ENCODE peak calls at places on chromosomes 3 and 15, in eight cellular contexts. M is CD8-positive, alpha-beta T cell; O is hepatocyte; B is CD8-positive, alpha-beta memory T cell; A is heart right ventricle; U is fibroblast of mammary gland; Z is trophoblast cell; E is GM23248. Y is an unnamed sample.

GRCh38 chr15:64348455-64348854 is 7.5 kb downstream of the CSNK1G1 start:
- DNase-seq in A (no peak), M (no peak), E (peak; percentile 43), U (peak; percentile 35), B (no peak), Z (no peak), O (no peak), Y (peak; percentile 54)

GRCh38 chr3:23580337-23580736 is 225.4 kb upstream of the UBE2E1 start:
- DNase-seq in U (peak; percentile 82), O (no peak), A (no peak), B (no peak), M (no peak), E (peak; percentile 66), Z (peak; percentile 84), Y (peak; percentile 90)

GRCh38 chr15:70259030-70259424 is 161.3 kb upstream of the TLE3 start:
- DNase-seq in U (peak; percentile 59), A (peak; percentile 69), O (peak; percentile 85), M (peak; percentile 79), B (peak; percentile 58), Z (peak; percentile 72), E (peak; percentile 62), Y (peak; percentile 52)

GRCh38 chr3:110526732-110527727 is 544.6 kb upstream of the NECTIN3 start:
- DNase-seq in M (no peak), U (peak; percentile 94), O (peak; percentile 69), A (no peak), Z (peak; percentile 63), E (peak; percentile 94), B (no peak), Y (peak; percentile 94)

GRCh38 chr15:83709246-83709645 is 55.3 kb downstream of the ADAMTSL3 start:
- DNase-seq in U (peak; percentile 57), Z (no peak), A (no peak), B (no peak), O (no peak), M (no peak), E (peak; percentile 44), Y (no peak)

GRCh38 chr3:71693641-71694040 is 31.6 kb downstream of the EIF4E3 start:
- DNase-seq in B (no peak), O (peak; percentile 18), A (no peak), Z (no peak), U (no peak), M (no peak), E (no peak), Y (peak; percentile 24)

GRCh38 chr3:113354307-113354706 is 87.0 kb downstream of the CFAP44 start:
- DNase-seq in E (peak; percentile 41), O (no peak), A (no peak), M (no peak), B (no peak), Z (no peak), U (peak; percentile 56), Y (no peak)

GRCh38 chr3:123447749-123448502 is 964 bp downstream of the ADCY5 start:
- DNase-seq in M (no peak), A (no peak), B (peak; percentile 26), E (peak; percentile 32), O (peak; percentile 74), U (no peak), Z (peak; percentile 40), Y (no peak)

GRCh38 chr15:89087066-89087829 is 1.0 kb upstream of the ABHD2 start:
- DNase-seq in U (no peak), O (no peak), E (no peak), A (peak; percentile 41), B (no peak), Z (no peak), M (no peak), Y (no peak)

GRCh38 chr3:73480187-73480672 is 144.5 kb downstream of the PDZRN3 start:
- DNase-seq in U (peak; percentile 49), A (no peak), M (no peak), O (no peak), B (no peak), E (peak; percentile 58), Z (peak; percentile 93), Y (no peak)

GRCh38 chr3:172332256-172333041 is 115.8 kb downstream of the GHSR start:
- DNase-seq in E (peak; percentile 70), B (peak; percentile 27), O (peak; percentile 76), U (peak; percentile 66), A (peak; percentile 75), Z (peak; percentile 81), M (peak; percentile 71), Y (peak; percentile 70)

GRCh38 chr3:126315083-126315658 is 42.0 kb downstream of the KLF15 start:
- DNase-seq in M (no peak), A (no peak), O (no peak), U (no peak), B (no peak), Z (no peak), E (no peak), Y (no peak)

DNA sequence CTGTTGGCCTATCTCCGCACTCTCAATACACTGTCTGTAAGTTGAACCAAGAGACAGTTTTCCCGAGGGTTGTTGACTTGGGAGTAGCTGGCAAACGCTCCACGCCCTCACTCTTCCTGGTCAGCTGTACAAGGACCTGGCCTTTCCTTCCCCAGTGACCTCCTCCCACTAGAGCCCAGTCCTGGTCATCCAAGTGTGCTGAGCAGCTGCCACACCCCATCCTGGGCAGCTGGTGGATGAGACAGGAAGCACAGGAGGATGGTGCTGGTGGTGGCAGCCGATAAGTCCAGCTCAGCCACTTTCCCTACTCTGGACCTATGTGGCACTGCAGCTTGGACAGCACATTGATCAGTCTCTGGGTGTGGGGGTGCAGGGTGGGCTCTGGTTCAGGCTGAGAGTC is 19.8 kb downstream of the PFKFB4 start:
- DNase-seq in M (no peak), U (no peak), O (no peak), Z (no peak), E (no peak), A (no peak), B (no peak), Y (no peak)
- H3K4me3 ChIP-seq in M (no peak overlapping the region), U (no peak overlapping the region), O (no peak overlapping the region), Z (no peak overlapping the region), E (no peak overlapping the region), A (no peak overlapping the region), B (no peak overlapping the region), Y (no peak overlapping the region)

GRCh38 chr15:100114526-100114925 is 227.2 kb downstream of the ADAMTS17 start:
- DNase-seq in O (no peak), U (peak; percentile 38), E (no peak), A (peak; percentile 74), Z (no peak), M (no peak), B (no peak), Y (peak; percentile 76)

GRCh38 chr15:100113351-100114075 is 228.3 kb downstream of the ADAMTS17 start:
- DNase-seq in E (no peak), O (no peak), B (no peak), Z (no peak), M (no peak), U (no peak), A (peak; percentile 52), Y (no peak)

GRCh38 chr15:100115066-100115710 is 226.6 kb downstream of the ADAMTS17 start:
- DNase-seq in O (no peak), M (no peak), E (no peak), B (no peak), Z (no peak), A (no peak), U (no peak), Y (no peak)

GRCh38 chr15:100112636-100113305 is 229.0 kb downstream of the ADAMTS17 start:
- DNase-seq in A (no peak), U (no peak), O (no peak), Z (no peak), E (no peak), B (no peak), M (no peak), Y (no peak)

GRCh38 chr15:100114100-100114499 is 227.7 kb downstream of the ADAMTS17 start:
- DNase-seq in E (peak; percentile 70), O (no peak), Z (peak; percentile 2), M (no peak), A (peak; percentile 88), B (no peak), U (peak; percentile 79), Y (peak; percentile 87)
- H3K4me3 ChIP-seq in E (no peak overlapping the region), O (no peak overlapping the region), Z (no peak overlapping the region), M (no peak overlapping the region), A (peak overlapping the region; percentile 44), B (no peak overlapping the region), U (peak overlapping the region; percentile 15), Y (peak overlapping the region; percentile 19)

GRCh38 chr15:77346637-77347036 is 73.3 kb downstream of the PEAK1 start:
- DNase-seq in Z (no peak), O (no peak), A (no peak), M (no peak), B (no peak), E (no peak), U (no peak), Y (no peak)
- H3K4me3 ChIP-seq in Z (no peak overlapping the region), O (no peak overlapping the region), A (no peak overlapping the region), M (no peak overlapping the region), B (no peak overlapping the region), E (no peak overlapping the region), U (no peak overlapping the region), Y (no peak overlapping the region)

DNA sequence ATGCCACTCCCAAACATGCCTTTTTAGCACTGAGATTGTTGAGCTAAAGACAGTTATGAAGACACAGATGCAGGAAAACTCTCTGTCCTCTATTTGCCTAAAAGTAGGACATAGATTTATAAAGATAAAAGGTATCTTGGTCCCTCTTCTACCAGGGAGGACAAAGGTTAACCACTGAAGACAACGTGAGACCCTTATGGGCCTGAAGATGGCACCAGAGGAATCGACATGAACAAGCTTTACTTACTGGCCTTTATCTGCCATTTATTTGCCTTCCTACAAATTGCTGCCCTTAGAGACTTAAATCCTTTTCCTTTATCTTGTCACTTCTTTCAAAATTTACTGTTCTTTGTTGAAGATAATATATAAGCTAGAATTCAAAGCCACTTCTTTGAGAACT is 109.7 kb upstream of the FAM3D start:
- DNase-seq in A (no peak), B (no peak), U (peak; percentile 5), Z (no peak), M (no peak), E (no peak), O (no peak), Y (no peak)
- H3K4me3 ChIP-seq in A (no peak overlapping the region), B (no peak overlapping the region), U (no peak overlapping the region), Z (no peak overlapping the region), M (no peak overlapping the region), E (no peak overlapping the region), O (no peak overlapping the region), Y (no peak overlapping the region)

Y was measured in fibroblast of villous mesenchyme.